ENCODE peak calls at places on chromosomes 6 and 20, in six cellular contexts. M is Panc1, P is cardiac muscle cell, X is fibroblast of villous mesenchyme, N is psoas muscle, J is cardiac fibroblast. R is an unnamed sample.

GRCh38 chr6:116536216-116536621 is 9.3 kb downstream of the TRAPPC3L start:
- DNase-seq in M (peak), P (peak), N (no peak), J (peak), X (peak), R (no peak)

GRCh38 chr20:23766531-23766930 is 15.8 kb upstream of the CST1 start:
- DNase-seq in N (no peak), X (no peak), M (no peak), J (no peak), P (no peak), R (no peak)

GRCh38 chr6:85343428-85343827 is 106.5 kb upstream of the NT5E start:
- DNase-seq in M (no peak), P (no peak), N (no peak), X (no peak), J (no peak), R (no peak)

GRCh38 chr20:1803216-1804128 is 91.7 kb upstream of the SIRPA start:
- DNase-seq in J (peak), P (peak), X (peak), N (peak), M (no peak), R (no peak)

GRCh38 chr6:44712353-44713147 is 325.0 kb downstream of the CDC5L start:
- DNase-seq in N (no peak), X (no peak), P (peak), M (no peak), J (no peak), R (no peak)

GRCh38 chr20:46673394-46674252 is 15.6 kb downstream of the TP53RK start:
- DNase-seq in P (no peak), N (no peak), X (no peak), J (no peak), M (no peak), R (no peak)

GRCh38 chr6:81847866-81848265 is 95.4 kb upstream of the TENT5A start:
- DNase-seq in N (no peak), J (no peak), X (no peak), P (peak), M (no peak), R (no peak)

GRCh38 chr6:80544500-80545055 is 438.1 kb downstream of the BCKDHB start:
- DNase-seq in M (no peak), P (no peak), J (peak), X (no peak), N (no peak), R (no peak)

GRCh38 chr6:40695750-40696415 is 108.7 kb upstream of the LRFN2 start:
- DNase-seq in P (no peak), J (no peak), M (no peak), X (no peak), N (no peak), R (no peak)

GRCh38 chr20:59016795-59017492 is 2.3 kb upstream of the TUBB1 start:
- DNase-seq in J (no peak), N (no peak), P (peak), M (no peak), X (no peak), R (no peak)

GRCh38 chr6:167047554-167047953 is 48.4 kb downstream of the CEP43 start:
- DNase-seq in P (no peak), X (no peak), N (peak), J (no peak), M (no peak), R (no peak)

GRCh38 chr6:159693894-159694545 is 979 bp upstream of the SOD2 start:
- DNase-seq in J (peak), P (peak), M (no peak), X (peak), N (no peak), R (no peak)

GRCh38 chr6:1390071-1390804 is 862 bp downstream of the FOXF2 start:
- DNase-seq in M (no peak), P (peak), N (no peak), J (peak), X (peak), R (no peak)

GRCh38 chr6:11938285-11938890 is 73.7 kb upstream of the HIVEP1 start:
- DNase-seq in P (no peak), J (no peak), N (no peak), X (no peak), M (no peak), R (no peak)

GRCh38 chr6:168419569-168419968 is 21.4 kb upstream of the SMOC2 start:
- DNase-seq in M (no peak), N (no peak), X (no peak), J (no peak), P (no peak), R (no peak)

GRCh38 chr6:121436966-121437756 is 1.7 kb downstream of the GJA1 start:
- DNase-seq in J (peak), X (peak), N (peak), P (peak), M (no peak), R (no peak)

GRCh38 chr6:127102299-127102698 is 16.2 kb upstream of the RSPO3 start:
- DNase-seq in N (no peak), M (no peak), J (peak), P (peak), X (peak), R (no peak)

GRCh38 chr6:107116328-107116892 is 1.1 kb upstream of the BEND3 start:
- DNase-seq in P (peak), N (no peak), M (no peak), J (peak), X (peak), R (no peak)

GRCh38 chr6:165820934-165821333 is 157.9 kb upstream of the PDE10A start:
- DNase-seq in X (no peak), M (no peak), P (no peak), J (no peak), N (no peak), R (no peak)

GRCh38 chr6:56168601-56169000 is 78.8 kb downstream of the COL21A1 start:
- DNase-seq in M (no peak), J (peak), P (no peak), N (no peak), X (no peak), R (no peak)

GRCh38 chr20:58721951-58722371 is 29.4 kb downstream of the NPEPL1 start:
- DNase-seq in N (no peak), P (no peak), M (no peak), J (no peak), X (no peak), R (no peak)

GRCh38 chr20:23138682-23139081 is 52.6 kb upstream of the CD93 start:
- DNase-seq in J (no peak), M (no peak), N (no peak), X (no peak), P (no peak), R (no peak)

GRCh38 chr6:56814802-56815201 is 140.1 kb upstream of the BEND6 start:
- DNase-seq in J (no peak), X (no peak), M (no peak), N (no peak), P (no peak), R (no peak)

GRCh38 chr6:143842468-143842901 is 653 bp upstream of the LTV1 start:
- DNase-seq in J (no peak), X (no peak), M (no peak), P (no peak), N (no peak), R (no peak)

GRCh38 chr6:26055670-26056582 is 31.3 kb upstream of the HFE start:
- DNase-seq in M (peak), N (peak), X (peak), J (peak), P (peak), R (no peak)

GRCh38 chr6:134288538-134289203 is 29.2 kb downstream of the SGK1 start:
- DNase-seq in M (peak), P (peak), N (no peak), X (peak), J (peak), R (no peak)

GRCh38 chr20:45752747-45753146 is 30.6 kb downstream of the SPINT4 start:
- DNase-seq in X (peak), J (no peak), P (no peak), M (no peak), N (no peak), R (no peak)

GRCh38 chr20:58612021-58612700 is 38.9 kb upstream of the STX16 start:
- DNase-seq in J (peak), P (peak), N (peak), X (no peak), M (no peak), R (peak)

GRCh38 chr6:101458341-101458740 is 64.8 kb downstream of the GRIK2 start:
- DNase-seq in X (no peak), J (no peak), N (no peak), P (peak), M (no peak), R (no peak)

GRCh38 chr6:111482236-111482958 is 621 bp downstream of the REV3L start:
- DNase-seq in X (peak), M (no peak), P (peak), N (peak), J (no peak), R (no peak)

GRCh38 chr20:53030061-53030460 is 57.9 kb downstream of the TSHZ2 start:
- DNase-seq in N (no peak), X (no peak), J (no peak), M (no peak), P (no peak), R (no peak)
- TF ChIP-seq CTCF in N (no peak), X (no peak), J (no peak), M (no peak), P (no peak), R (no peak)

GRCh38 chr20:43949741-43950618 is 35.3 kb downstream of the TOX2 start:
- DNase-seq in X (peak), M (no peak), N (no peak), J (no peak), P (peak), R (no peak)
- H3K4me3 ChIP-seq in X (no peak), M (no peak), N (no peak), J (no peak), P (no peak), R (no peak)

DNA sequence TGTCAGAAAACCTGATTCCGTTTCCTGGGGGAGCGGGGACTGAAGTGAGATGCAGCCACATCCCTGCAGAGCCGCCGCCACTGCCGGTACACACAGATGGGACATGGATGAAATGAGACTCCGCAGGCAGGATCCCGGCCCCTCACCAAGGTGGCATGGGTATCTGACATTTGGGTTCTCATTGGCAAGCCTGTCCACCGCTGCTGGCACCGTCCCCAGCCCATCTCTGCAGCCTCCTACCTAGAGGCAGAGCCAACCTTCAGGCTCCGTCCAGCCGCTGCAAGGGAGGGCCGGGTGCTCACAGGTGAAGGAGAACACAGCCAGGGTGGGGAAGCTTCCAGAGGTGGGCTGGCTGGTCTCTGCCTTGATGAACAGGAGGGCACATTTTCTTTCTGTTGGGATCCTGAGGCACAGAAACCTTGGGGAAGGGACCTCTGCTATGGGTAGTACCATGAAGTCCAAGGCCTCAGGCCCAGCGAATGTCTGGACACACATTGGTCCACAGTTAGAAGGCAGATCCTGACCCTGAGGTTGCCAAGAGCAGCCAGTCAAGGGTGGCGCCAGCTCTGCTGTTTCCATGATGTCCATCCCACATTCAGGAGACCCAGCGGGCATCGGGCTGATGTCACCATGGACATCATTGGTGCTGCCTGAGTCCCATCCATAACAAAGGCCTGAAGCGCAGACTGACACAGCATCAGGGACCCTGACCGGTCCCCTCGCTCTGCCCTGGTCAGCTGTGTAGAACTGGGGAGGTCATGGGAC is 177.4 kb downstream of the TAF4 start:
- DNase-seq in N (peak), P (no peak), X (no peak), M (no peak), J (no peak), R (no peak)
- TF ChIP-seq CTCF in N (no peak), P (no peak), X (no peak), M (no peak), J (no peak), R (no peak)

DNA sequence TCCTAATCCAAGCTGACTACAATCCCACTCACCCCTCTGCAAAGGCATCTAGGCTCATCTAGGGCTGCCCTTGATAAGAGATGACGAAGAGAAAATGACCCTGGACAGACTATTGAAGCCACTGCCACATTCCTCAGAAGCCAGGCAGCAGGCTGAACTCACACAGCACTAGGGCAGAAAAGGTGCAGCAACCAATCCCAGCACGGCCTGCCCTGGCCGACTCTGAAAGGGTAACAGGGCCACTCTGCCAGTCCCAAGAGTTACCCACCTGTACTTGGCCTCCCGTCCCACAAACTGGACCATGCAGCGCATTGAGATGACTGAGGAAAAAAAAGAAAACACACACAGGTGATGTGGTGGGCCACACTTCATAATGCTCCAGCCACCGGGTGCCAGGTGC is 9.1 kb downstream of the MTCH1 start:
- DNase-seq in N (no peak), M (no peak), X (no peak), P (no peak), J (no peak), R (no peak)
- H3K4me3 ChIP-seq in N (no peak), M (no peak), X (no peak), P (no peak), J (no peak), R (no peak)

GRCh38 chr6:141548969-141549368 is 583.8 kb upstream of the GJE1 start:
- DNase-seq in M (no peak), P (peak), N (no peak), J (peak), X (peak), R (no peak)

GRCh38 chr6:141552031-141552430 is 580.7 kb upstream of the GJE1 start:
- DNase-seq in N (no peak), J (peak), X (no peak), P (no peak), M (no peak), R (no peak)

GRCh38 chr6:141550471-141550870 is 582.3 kb upstream of the GJE1 start:
- DNase-seq in P (no peak), J (peak), X (no peak), N (no peak), M (no peak), R (no peak)

GRCh38 chr6:141552463-141552862 is 580.3 kb upstream of the GJE1 start:
- DNase-seq in N (no peak), P (peak), M (peak), X (peak), J (peak), R (peak)

GRCh38 chr6:141551318-141551717 is 581.4 kb upstream of the GJE1 start:
- DNase-seq in P (no peak), X (peak), J (peak), M (no peak), N (no peak), R (no peak)
- TF ChIP-seq CTCF in P (no peak), X (no peak), J (no peak), M (no peak), N (no peak), R (no peak)

GRCh38 chr20:38844963-38845362 is 39.5 kb downstream of the PPP1R16B start:
- DNase-seq in N (no peak), M (no peak), J (no peak), X (no peak), P (no peak), R (no peak)
- H3K4me3 ChIP-seq in N (no peak), M (no peak), J (no peak), X (no peak), P (no peak), R (no peak)

DNA sequence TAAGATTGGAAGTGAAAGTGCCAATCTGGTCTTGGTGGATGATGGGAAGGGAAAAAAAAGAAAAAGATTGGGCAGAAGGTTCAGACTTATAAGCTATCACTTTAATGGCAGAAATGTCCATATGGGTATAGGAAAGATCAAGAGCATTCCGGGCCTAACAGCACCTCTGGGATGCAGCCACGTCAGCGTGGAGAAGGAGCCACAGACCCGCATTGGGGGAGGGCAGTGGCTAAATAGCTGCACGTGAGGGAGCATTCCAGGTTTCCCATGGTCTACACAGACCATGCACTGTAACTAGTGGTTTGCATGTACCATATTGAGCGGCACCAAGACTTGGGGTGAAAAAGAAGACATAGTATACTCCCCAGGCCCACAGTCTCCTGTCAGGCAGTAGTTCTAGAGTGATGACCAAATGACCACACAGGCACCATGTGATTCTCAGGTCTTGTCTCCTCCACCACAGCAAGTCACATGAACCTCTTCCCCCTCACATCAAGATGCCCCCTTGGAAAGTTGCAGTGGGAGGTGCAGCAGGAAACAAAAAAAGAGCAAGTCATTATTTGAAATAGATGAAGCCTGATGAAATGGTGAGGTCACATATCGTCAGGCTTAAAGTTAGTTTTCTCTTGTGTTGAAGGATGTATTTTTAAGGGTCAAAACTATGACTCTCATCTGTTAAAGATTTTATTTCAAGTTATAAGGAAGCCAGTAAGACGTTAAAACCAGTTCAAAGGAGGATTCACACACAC is 94.3 kb upstream of the TNFAIP3 start:
- DNase-seq in N (no peak), M (no peak), J (no peak), P (no peak), X (no peak), R (no peak)
- TF ChIP-seq CTCF in N (no peak), M (no peak), J (no peak), P (no peak), X (no peak), R (no peak)

DNA sequence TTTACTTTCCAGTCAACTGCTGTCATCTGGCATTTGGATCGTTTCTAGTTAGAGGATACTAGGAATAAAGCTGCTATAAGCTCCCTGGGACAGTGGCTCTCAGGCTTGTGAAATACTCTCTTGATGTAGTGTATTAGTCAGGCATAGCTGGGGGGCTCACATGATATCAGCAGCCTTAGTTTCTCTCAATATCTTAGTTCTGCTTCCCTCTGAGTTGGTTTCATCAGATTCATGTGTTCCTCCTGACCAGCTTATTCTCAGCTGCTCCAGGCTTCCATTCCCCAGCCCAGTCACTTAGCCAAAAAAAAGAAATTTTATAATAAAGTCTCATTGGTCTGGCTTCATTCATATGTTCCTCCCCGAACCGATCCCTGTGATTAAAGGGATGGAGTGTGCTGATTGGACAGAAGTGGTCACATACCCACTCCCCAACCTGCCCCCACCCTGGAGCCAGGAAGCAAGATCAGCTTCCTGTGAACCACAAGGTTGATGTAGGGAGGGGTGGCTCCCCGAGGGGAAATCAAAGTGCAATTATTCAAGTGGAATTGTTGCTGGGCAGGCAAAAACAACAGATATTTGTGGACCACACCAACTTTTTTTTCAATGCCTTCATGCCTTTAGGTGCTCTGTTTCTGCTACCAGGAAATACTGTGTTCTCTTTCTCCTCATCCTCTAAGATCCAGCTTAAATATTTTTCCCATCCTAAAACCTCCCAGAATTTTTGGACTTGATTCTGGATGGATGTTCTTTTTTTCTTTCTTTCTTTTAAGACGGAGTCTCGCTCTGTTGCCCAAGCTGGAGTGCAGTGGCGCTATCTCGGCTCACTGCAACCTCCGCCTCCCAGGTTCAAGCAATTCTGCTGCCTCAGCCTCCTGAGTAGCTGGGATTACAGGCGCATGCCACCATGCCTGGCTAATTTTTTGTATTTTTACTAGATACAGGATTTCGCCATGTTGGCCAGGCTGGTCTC is 11.2 kb upstream of the B4GALT5 start:
- DNase-seq in X (peak), M (no peak), P (peak), J (peak), N (peak), R (no peak)
- H3K4me3 ChIP-seq in X (no peak), M (no peak), P (no peak), J (no peak), N (no peak), R (no peak)

GRCh38 chr6:113732384-113732966 is 124.7 kb upstream of the MARCKS start:
- DNase-seq in X (peak), N (peak), M (no peak), J (peak), P (peak), R (no peak)
- TF ChIP-seq CTCF in X (no peak), N (peak), M (no peak), J (peak), P (peak), R (no peak)

GRCh38 chr6:125989631-125990030 is 3.3 kb downstream of the TRMT11 start:
- DNase-seq in X (no peak), J (no peak), P (no peak), M (no peak), N (no peak), R (no peak)
- H3K4me3 ChIP-seq in X (no peak), J (no peak), P (no peak), M (no peak), N (no peak), R (no peak)